ENCODE peak calls at places on chromosomes 2 and 18, in five cellular contexts. One of them, this sample, is unnamed.

GRCh38 chr2:28321426-28321825 is 71.2 kb upstream of the FOSL2 start:
- DNase-seq in trophoblast cell: peak; percentile 54
- DNase-seq in neuronal stem cell: peak; percentile 71
- DNase-seq in mesenchymal stem cell: no peak
- DNase-seq in IMR-90: peak; percentile 59
- DNase-seq in this sample: no peak

GRCh38 chr2:195536863-195537262 is 120.2 kb upstream of the SLC39A10 start:
- DNase-seq in trophoblast cell: no peak
- DNase-seq in mesenchymal stem cell: no peak
- DNase-seq in IMR-90: no peak
- DNase-seq in neuronal stem cell: no peak
- DNase-seq in this sample: no peak

GRCh38 chr18:55651236-55651635 is 63.2 kb upstream of the TCF4 start:
- DNase-seq in trophoblast cell: no peak
- DNase-seq in IMR-90: no peak
- DNase-seq in neuronal stem cell: no peak
- DNase-seq in mesenchymal stem cell: no peak
- DNase-seq in this sample: no peak

GRCh38 chr2:118805061-118805690 is 42.3 kb downstream of the EN1 start:
- DNase-seq in trophoblast cell: peak; percentile 49
- DNase-seq in mesenchymal stem cell: no peak
- DNase-seq in IMR-90: no peak
- DNase-seq in neuronal stem cell: no peak
- DNase-seq in this sample: no peak

GRCh38 chr2:237214281-237214680 is 128.6 kb downstream of the COPS8 start:
- DNase-seq in mesenchymal stem cell: no peak
- DNase-seq in neuronal stem cell: no peak
- DNase-seq in IMR-90: peak; percentile 44
- DNase-seq in trophoblast cell: no peak
- DNase-seq in this sample: no peak

GRCh38 chr2:189291460-189291859 is 111.9 kb upstream of the COL5A2 start:
- DNase-seq in mesenchymal stem cell: no peak
- DNase-seq in IMR-90: no peak
- DNase-seq in trophoblast cell: no peak
- DNase-seq in neuronal stem cell: no peak
- DNase-seq in this sample: no peak

GRCh38 chr2:230870544-230871360 is 6.0 kb downstream of the ITM2C start:
- DNase-seq in trophoblast cell: peak; percentile 97
- DNase-seq in mesenchymal stem cell: peak; percentile 81
- DNase-seq in neuronal stem cell: no peak
- DNase-seq in IMR-90: no peak
- DNase-seq in this sample: no peak

GRCh38 chr2:144162652-144163051 is 357.3 kb downstream of the ZEB2 start:
- DNase-seq in mesenchymal stem cell: no peak
- DNase-seq in neuronal stem cell: no peak
- DNase-seq in trophoblast cell: peak; percentile 28
- DNase-seq in IMR-90: no peak
- DNase-seq in this sample: peak; percentile 53

GRCh38 chr2:226813148-226813701 is 13.6 kb upstream of the IRS1 start:
- DNase-seq in trophoblast cell: peak; percentile 39
- DNase-seq in IMR-90: no peak
- DNase-seq in mesenchymal stem cell: peak; percentile 12
- DNase-seq in neuronal stem cell: no peak
- DNase-seq in this sample: peak; percentile 43

GRCh38 chr18:53380063-53380639 is 844.3 kb downstream of the MBD2 start:
- DNase-seq in trophoblast cell: peak; percentile 61
- DNase-seq in IMR-90: peak; percentile 31
- DNase-seq in mesenchymal stem cell: peak; percentile 28
- DNase-seq in neuronal stem cell: peak; percentile 24
- DNase-seq in this sample: no peak

GRCh38 chr2:26080356-26080755 is 46.5 kb downstream of the RAB10 start:
- DNase-seq in trophoblast cell: no peak
- DNase-seq in mesenchymal stem cell: no peak
- DNase-seq in IMR-90: peak; percentile 20
- DNase-seq in neuronal stem cell: no peak
- DNase-seq in this sample: no peak

GRCh38 chr2:12430036-12430795 is 286.5 kb upstream of the TRIB2 start:
- DNase-seq in IMR-90: peak; percentile 85
- DNase-seq in trophoblast cell: no peak
- DNase-seq in neuronal stem cell: no peak
- DNase-seq in mesenchymal stem cell: peak; percentile 69
- DNase-seq in this sample: no peak

GRCh38 chr2:66925128-66925527 is 472.0 kb upstream of the ETAA1 start:
- DNase-seq in mesenchymal stem cell: no peak
- DNase-seq in neuronal stem cell: no peak
- DNase-seq in IMR-90: peak; percentile 39
- DNase-seq in trophoblast cell: no peak
- DNase-seq in this sample: no peak

GRCh38 chr2:215904101-215904500 is 109.2 kb downstream of the MREG start:
- DNase-seq in trophoblast cell: peak; percentile 65
- DNase-seq in neuronal stem cell: no peak
- DNase-seq in mesenchymal stem cell: peak; percentile 78
- DNase-seq in IMR-90: peak; percentile 78
- DNase-seq in this sample: no peak

DNA sequence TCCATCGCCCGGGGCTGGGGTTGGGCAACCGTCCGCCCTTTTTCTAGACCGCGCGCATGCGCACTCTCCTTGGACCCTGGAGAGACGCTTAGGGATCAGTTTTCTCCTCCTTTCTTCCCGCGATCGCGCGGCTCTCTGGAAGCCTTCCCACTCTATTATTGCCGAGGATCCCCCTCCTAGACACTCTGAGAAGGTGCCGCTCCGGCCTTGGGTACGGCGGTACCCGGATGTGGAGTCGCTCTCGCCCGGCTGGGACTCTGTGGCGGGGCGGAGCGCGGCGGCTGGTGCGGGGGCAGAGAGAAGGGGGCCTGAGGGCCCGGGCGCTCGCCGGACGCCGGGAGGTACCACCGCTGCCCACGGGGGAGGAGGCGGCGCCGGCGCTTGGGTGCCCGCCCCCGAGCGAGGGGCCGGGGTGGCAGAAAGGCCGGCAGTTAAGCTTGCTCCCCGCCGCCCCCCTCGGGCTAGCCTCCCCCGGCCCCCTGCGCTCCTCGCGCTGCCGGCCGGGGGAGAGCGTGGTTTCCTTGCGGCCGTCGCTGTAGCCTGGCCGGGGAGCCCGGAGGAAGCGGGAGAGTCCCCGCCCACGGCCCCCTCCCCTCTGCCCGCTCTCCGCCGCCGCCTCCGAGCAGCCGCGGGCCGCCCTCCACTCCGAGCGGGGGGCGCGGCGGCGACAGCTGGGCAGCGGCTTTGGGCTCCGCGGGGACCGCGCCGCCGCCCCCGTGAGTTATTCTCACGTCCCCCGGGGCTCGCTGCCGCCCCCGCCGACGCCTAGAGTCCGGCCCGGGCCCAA is at the start of gene MIB1:
- DNase-seq in neuronal stem cell: peak; percentile 99
- DNase-seq in IMR-90: peak; percentile 41
- DNase-seq in mesenchymal stem cell: peak; percentile 97
- DNase-seq in trophoblast cell: peak; percentile 99
- DNase-seq in this sample: no peak
- H4K8ac ChIP-seq in neuronal stem cell: no peak within 1 kb of the TSS
- H4K8ac ChIP-seq in IMR-90: peak within 1 kb of the TSS; percentile 52
- H4K8ac ChIP-seq in mesenchymal stem cell: peak within 1 kb of the TSS; percentile 87
- H4K8ac ChIP-seq in trophoblast cell: peak within 1 kb of the TSS; percentile 92
- H4K8ac ChIP-seq in this sample: no peak within 1 kb of the TSS

GRCh38 chr2:112154246-112155110 is 16.3 kb downstream of the FBLN7 start:
- DNase-seq in IMR-90: no peak
- DNase-seq in mesenchymal stem cell: no peak
- DNase-seq in neuronal stem cell: no peak
- DNase-seq in trophoblast cell: no peak
- DNase-seq in this sample: no peak
- H4K8ac ChIP-seq in IMR-90: no peak overlapping the region
- H4K8ac ChIP-seq in mesenchymal stem cell: no peak overlapping the region
- H4K8ac ChIP-seq in neuronal stem cell: no peak overlapping the region
- H4K8ac ChIP-seq in trophoblast cell: no peak overlapping the region
- H4K8ac ChIP-seq in this sample: no peak overlapping the region

DNA sequence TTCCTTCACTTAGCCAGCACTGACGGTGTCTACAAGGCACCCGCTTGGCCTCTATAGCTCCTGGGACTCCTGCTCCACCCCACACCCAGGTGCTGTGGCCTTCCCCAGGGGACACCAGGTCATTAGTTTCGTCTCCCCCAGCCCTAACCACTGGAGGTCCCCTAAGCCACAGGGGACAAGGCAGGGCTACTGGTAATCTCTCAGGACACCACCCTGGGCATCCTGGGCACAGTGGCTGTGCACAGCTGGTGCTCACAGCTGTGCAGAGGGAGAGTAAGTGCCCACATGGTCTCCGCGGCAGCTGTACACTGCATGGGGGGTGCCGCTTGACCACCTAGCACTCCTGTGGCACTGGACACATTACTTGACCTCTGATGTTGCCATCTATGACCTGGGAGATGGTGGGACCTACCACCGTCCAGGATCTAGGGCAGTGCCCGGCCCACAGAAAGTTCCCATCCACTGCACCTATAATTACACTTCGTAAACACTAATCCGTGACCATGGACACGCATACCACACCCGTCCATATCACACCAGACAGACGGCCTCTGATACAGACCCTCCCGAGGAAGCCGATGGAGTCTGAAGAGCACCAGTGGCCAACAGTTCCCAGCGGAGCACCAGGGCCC is 133.9 kb downstream of the HDAC4 start:
- DNase-seq in trophoblast cell: no peak
- DNase-seq in IMR-90: no peak
- DNase-seq in neuronal stem cell: no peak
- DNase-seq in mesenchymal stem cell: no peak
- DNase-seq in this sample: no peak
- H4K8ac ChIP-seq in trophoblast cell: peak overlapping the region; percentile 18
- H4K8ac ChIP-seq in IMR-90: peak overlapping the region; percentile 86
- H4K8ac ChIP-seq in neuronal stem cell: no peak overlapping the region
- H4K8ac ChIP-seq in mesenchymal stem cell: peak overlapping the region; percentile 77
- H4K8ac ChIP-seq in this sample: no peak overlapping the region

GRCh38 chr2:100888602-100889001 is 68.7 kb downstream of the NPAS2 start:
- DNase-seq in IMR-90: no peak
- DNase-seq in mesenchymal stem cell: no peak
- DNase-seq in trophoblast cell: no peak
- DNase-seq in neuronal stem cell: no peak
- DNase-seq in this sample: no peak

GRCh38 chr2:100887713-100888112 is 67.8 kb downstream of the NPAS2 start:
- DNase-seq in IMR-90: no peak
- DNase-seq in mesenchymal stem cell: peak; percentile 39
- DNase-seq in neuronal stem cell: no peak
- DNase-seq in trophoblast cell: peak; percentile 5
- DNase-seq in this sample: no peak

GRCh38 chr2:100886054-100886453 is 66.1 kb downstream of the NPAS2 start:
- DNase-seq in IMR-90: no peak
- DNase-seq in neuronal stem cell: no peak
- DNase-seq in trophoblast cell: no peak
- DNase-seq in mesenchymal stem cell: peak; percentile 54
- DNase-seq in this sample: no peak

GRCh38 chr2:100889286-100889685 is 69.3 kb downstream of the NPAS2 start:
- DNase-seq in mesenchymal stem cell: no peak
- DNase-seq in neuronal stem cell: no peak
- DNase-seq in trophoblast cell: no peak
- DNase-seq in IMR-90: no peak
- DNase-seq in this sample: no peak

DNA sequence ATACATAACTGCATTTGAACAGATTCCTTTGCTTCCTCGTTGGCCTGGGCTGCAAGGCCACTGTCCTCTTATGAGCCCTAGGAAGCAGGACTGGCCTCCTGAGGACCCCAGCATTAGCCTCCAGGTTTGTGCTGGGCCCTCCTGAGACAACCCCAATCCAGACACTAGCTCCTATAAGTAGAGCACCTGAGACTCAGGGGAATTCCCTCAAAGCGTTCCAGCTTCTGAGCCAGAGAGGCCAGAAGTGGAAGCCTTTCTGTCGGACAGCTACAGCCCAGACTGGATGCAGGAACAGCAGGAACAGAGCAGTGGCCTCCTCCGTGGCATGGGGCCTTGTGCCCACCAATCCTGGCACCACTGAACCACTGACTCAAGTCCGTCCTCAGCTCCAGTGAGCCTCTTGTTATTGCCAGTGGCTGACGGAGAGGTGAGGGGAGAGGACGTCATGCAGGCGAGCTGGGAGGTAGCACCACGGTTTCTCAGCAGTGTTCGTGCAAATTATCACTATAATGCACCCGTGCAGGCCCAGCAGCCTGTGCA is 67.2 kb downstream of the NPAS2 start:
- DNase-seq in IMR-90: no peak
- DNase-seq in trophoblast cell: no peak
- DNase-seq in neuronal stem cell: no peak
- DNase-seq in mesenchymal stem cell: no peak
- DNase-seq in this sample: no peak
- H4K8ac ChIP-seq in IMR-90: no peak overlapping the region
- H4K8ac ChIP-seq in trophoblast cell: no peak overlapping the region
- H4K8ac ChIP-seq in neuronal stem cell: no peak overlapping the region
- H4K8ac ChIP-seq in mesenchymal stem cell: peak overlapping the region; percentile 72
- H4K8ac ChIP-seq in this sample: no peak overlapping the region

GRCh38 chr2:85255813-85256581 is 71.8 kb downstream of the TGOLN2 start:
- DNase-seq in mesenchymal stem cell: peak; percentile 71
- DNase-seq in IMR-90: peak; percentile 80
- DNase-seq in neuronal stem cell: peak; percentile 94
- DNase-seq in trophoblast cell: peak; percentile 35
- DNase-seq in this sample: peak; percentile 85

GRCh38 chr2:85255456-85255812 is 72.4 kb downstream of the TGOLN2 start:
- DNase-seq in trophoblast cell: no peak
- DNase-seq in IMR-90: no peak
- DNase-seq in neuronal stem cell: no peak
- DNase-seq in mesenchymal stem cell: no peak
- DNase-seq in this sample: peak; percentile 61

GRCh38 chr2:85257359-85258193 is 70.2 kb downstream of the TGOLN2 start:
- DNase-seq in IMR-90: peak; percentile 45
- DNase-seq in neuronal stem cell: no peak
- DNase-seq in trophoblast cell: peak; percentile 40
- DNase-seq in mesenchymal stem cell: no peak
- DNase-seq in this sample: no peak

GRCh38 chr2:85253890-85254289 is 73.9 kb downstream of the TGOLN2 start:
- DNase-seq in IMR-90: no peak
- DNase-seq in trophoblast cell: no peak
- DNase-seq in mesenchymal stem cell: no peak
- DNase-seq in neuronal stem cell: no peak
- DNase-seq in this sample: no peak

GRCh38 chr2:85254540-85255261 is 73.1 kb downstream of the TGOLN2 start:
- DNase-seq in IMR-90: no peak
- DNase-seq in neuronal stem cell: no peak
- DNase-seq in mesenchymal stem cell: peak; percentile 51
- DNase-seq in trophoblast cell: no peak
- DNase-seq in this sample: no peak
- H4K8ac ChIP-seq in IMR-90: no peak overlapping the region
- H4K8ac ChIP-seq in neuronal stem cell: no peak overlapping the region
- H4K8ac ChIP-seq in mesenchymal stem cell: peak overlapping the region; percentile 30
- H4K8ac ChIP-seq in trophoblast cell: peak overlapping the region; percentile 21
- H4K8ac ChIP-seq in this sample: no peak overlapping the region

This sample was measured in H9.